ENCODE peak calls at places on chromosomes 5 and 9, in eight cellular contexts. H, N, U, G, M, T, A and S are unnamed samples.

GRCh38 chr9:135070198-135070951 is 17.1 kb upstream of the OLFM1 start:
- DNase-seq in N (peak; percentile 7), U (no peak), H (no peak), A (no peak), T (no peak), M (no peak), G (peak; percentile 57), S (peak; percentile 77)

GRCh38 chr5:77438057-77438456 is 54.1 kb downstream of the WDR41 start:
- DNase-seq in M (no peak), U (no peak), H (no peak), A (no peak), G (no peak), N (no peak), T (no peak), S (no peak)

GRCh38 chr9:120353501-120353900 is 226.5 kb downstream of the CDK5RAP2 start:
- DNase-seq in G (no peak), A (no peak), M (no peak), N (peak; percentile 44), U (no peak), H (no peak), T (no peak), S (no peak)

GRCh38 chr5:34905564-34905963 is 9.7 kb downstream of the RAD1 start:
- DNase-seq in N (no peak), A (no peak), M (no peak), U (peak; percentile 20), T (no peak), G (no peak), H (no peak), S (no peak)

GRCh38 chr9:23438299-23438907 is 387.6 kb downstream of the ELAVL2 start:
- DNase-seq in H (no peak), M (no peak), N (no peak), U (no peak), T (no peak), A (no peak), G (no peak), S (no peak)

GRCh38 chr5:78760411-78761169 is 112.0 kb upstream of the LHFPL2 start:
- DNase-seq in G (no peak), A (no peak), U (no peak), M (no peak), N (no peak), T (no peak), H (no peak), S (no peak)

GRCh38 chr5:119355244-119355635 is 579 bp upstream of the TNFAIP8 start:
- DNase-seq in G (peak; percentile 67), T (no peak), N (peak; percentile 22), U (no peak), M (no peak), A (no peak), H (peak; percentile 57), S (no peak)

GRCh38 chr5:5373351-5374033 is 49.0 kb upstream of the ICE1 start:
- DNase-seq in A (no peak), T (no peak), H (no peak), U (no peak), N (no peak), G (no peak), M (no peak), S (no peak)

GRCh38 chr5:179420476-179420875 is 75.2 kb upstream of the ADAMTS2 start:
- DNase-seq in N (no peak), U (no peak), T (no peak), G (peak; percentile 45), H (no peak), M (no peak), A (no peak), S (no peak)

GRCh38 chr9:89597711-89598707 is 6.8 kb upstream of the GADD45G start:
- DNase-seq in A (no peak), N (peak; percentile 72), U (peak; percentile 49), T (no peak), M (peak; percentile 71), H (peak; percentile 57), G (no peak), S (no peak)

GRCh38 chr9:85156652-85157051 is 487.1 kb downstream of the NTRK2 start:
- DNase-seq in U (peak; percentile 48), H (no peak), N (no peak), T (no peak), G (no peak), M (no peak), A (no peak), S (no peak)

GRCh38 chr9:94175669-94176068 is 83.4 kb upstream of the ZNF169 start:
- DNase-seq in H (no peak), U (no peak), T (no peak), N (no peak), A (no peak), G (no peak), M (no peak), S (no peak)

GRCh38 chr9:125074976-125075375 is 68.4 kb downstream of the SCAI start:
- DNase-seq in N (no peak), T (no peak), U (no peak), G (no peak), M (no peak), A (no peak), H (no peak), S (no peak)

GRCh38 chr5:113059232-113059805 is 82.7 kb downstream of the DCP2 start:
- DNase-seq in H (no peak), M (no peak), N (peak; percentile 89), G (no peak), T (no peak), A (no peak), U (no peak), S (no peak)

GRCh38 chr9:102862478-102862877 is 132.7 kb upstream of the CYLC2 start:
- DNase-seq in N (no peak), H (no peak), A (no peak), G (no peak), T (no peak), M (no peak), U (no peak), S (no peak)

GRCh38 chr9:35690447-35691324 is 961 bp upstream of the TPM2 start:
- DNase-seq in N (peak; percentile 75), A (no peak), G (peak; percentile 83), H (peak; percentile 62), T (peak; percentile 77), M (peak; percentile 47), U (peak; percentile 29), S (peak; percentile 52)

GRCh38 chr5:24135536-24135935 is 509.2 kb downstream of the CDH10 start:
- DNase-seq in N (no peak), M (no peak), H (no peak), U (no peak), G (no peak), T (no peak), A (no peak), S (no peak)